ENCODE peak calls at places on chromosomes 4 and X, in eight cellular contexts. J is HCT116; M is activated CD4-positive, alpha-beta T cell treated with anti-CD3 and anti-CD28 coated beads, Interleukin-2, amount 50 U/mL, for 24 hours; U is HEK293T; P is amygdala; A is A673; D is nucleus accumbens; V is astrocyte of the hippocampus. N is an unnamed sample.

GRCh38 chr4:168409089-168409801 is 71.0 kb downstream of the DDX60L start:
- DNase-seq in J (no peak), M (no peak), U (no peak), P (no peak), A (no peak), D (no peak), V (peak; percentile 23), N (no peak)

GRCh38 chr4:22485751-22486150 is 30.1 kb downstream of the ADGRA3 start:
- DNase-seq in J (no peak), M (no peak), U (no peak), P (no peak), A (peak; percentile 37), D (no peak), V (peak; percentile 53), N (no peak)

GRCh38 chrX:13487731-13488505 is 81.5 kb upstream of the EGFL6 start:
- DNase-seq in J (peak; percentile 56), M (no peak), U (peak; percentile 50), P (no peak), A (peak; percentile 88), D (peak; percentile 20), V (peak; percentile 82), N (no peak)

GRCh38 chr4:1061747-1062146 is 50.3 kb downstream of the FGFRL1 start:
- DNase-seq in J (no peak), M (no peak), U (no peak), P (no peak), A (no peak), D (no peak), V (no peak), N (no peak)

GRCh38 chr4:180058731-180059215 is 2184.4 kb upstream of the TENM3 start:
- DNase-seq in J (no peak), M (no peak), U (peak; percentile 66), P (peak; percentile 31), A (peak; percentile 77), D (peak; percentile 66), V (peak; percentile 83), N (no peak)

GRCh38 chr4:174122705-174123104 is 160.8 kb downstream of the FBXO8 start:
- DNase-seq in J (no peak), M (no peak), U (no peak), P (no peak), A (no peak), D (no peak), V (no peak), N (no peak)

GRCh38 chr4:1210241-1210841 is 38.0 kb upstream of the SPON2 start:
- DNase-seq in J (no peak), M (no peak), U (no peak), P (no peak), A (no peak), D (no peak), V (no peak), N (no peak)

GRCh38 chrX:11557120-11557519 is 108.6 kb downstream of the ARHGAP6 start:
- DNase-seq in J (no peak), M (no peak), U (no peak), P (no peak), A (no peak), D (no peak), V (peak; percentile 39), N (no peak)

GRCh38 chr4:151530230-151530629 is 121.3 kb downstream of the FHIP1A start:
- DNase-seq in J (no peak), M (no peak), U (no peak), P (no peak), A (no peak), D (no peak), V (peak; percentile 80), N (no peak)

GRCh38 chrX:68440940-68441339 is 7.6 kb upstream of the OPHN1 start:
- DNase-seq in J (no peak), M (no peak), U (peak; percentile 43), P (no peak), A (peak; percentile 73), D (peak; percentile 31), V (peak; percentile 84), N (no peak)

GRCh38 chr4:37733230-37733904 is 47.2 kb upstream of the RELL1 start:
- DNase-seq in J (no peak), M (no peak), U (no peak), P (no peak), A (no peak), D (no peak), V (no peak), N (no peak)

GRCh38 chr4:110514889-110515479 is 39.0 kb downstream of the ENPEP start:
- DNase-seq in J (peak; percentile 34), M (no peak), U (peak; percentile 13), P (no peak), A (peak; percentile 78), D (no peak), V (peak; percentile 41), N (no peak)

GRCh38 chr4:80071643-80072606 is 1.1 kb downstream of the ANTXR2 start:
- DNase-seq in J (no peak), M (peak; percentile 15), U (peak; percentile 18), P (no peak), A (peak; percentile 2), D (peak; percentile 42), V (peak; percentile 75), N (peak; percentile 31)

GRCh38 chr4:2850966-2851782 is 7.5 kb downstream of the ADD1 start:
- DNase-seq in J (no peak), M (no peak), U (no peak), P (no peak), A (no peak), D (no peak), V (peak; percentile 34), N (no peak)

GRCh38 chrX:122196338-122196737 is 987.7 kb upstream of the GRIA3 start:
- DNase-seq in J (no peak), M (no peak), U (no peak), P (no peak), A (no peak), D (no peak), V (no peak), N (no peak)

GRCh38 chrX:48083212-48083611 is 11.8 kb upstream of the ZNF630 start:
- DNase-seq in J (peak; percentile 26), M (peak; percentile 4), U (peak; percentile 72), P (no peak), A (peak; percentile 62), D (peak; percentile 30), V (peak; percentile 61), N (no peak)

GRCh38 chrX:33741807-33742206 is 390.3 kb downstream of the FAM47A start:
- DNase-seq in J (no peak), M (no peak), U (no peak), P (no peak), A (peak; percentile 0), D (no peak), V (no peak), N (no peak)

GRCh38 chr4:108851346-108851745 is 88.5 kb upstream of the ETNPPL start:
- DNase-seq in J (no peak), M (no peak), U (no peak), P (no peak), A (no peak), D (no peak), V (no peak), N (no peak)

GRCh38 chrX:56564182-56564885 is 907 bp downstream of the UBQLN2 start:
- DNase-seq in J (no peak), M (peak; percentile 26), U (no peak), P (no peak), A (peak; percentile 15), D (peak; percentile 55), V (peak; percentile 65), N (no peak)

GRCh38 chrX:25721564-25721963 is 416.6 kb upstream of the MAGEB18 start:
- DNase-seq in J (no peak), M (no peak), U (no peak), P (no peak), A (peak; percentile 39), D (no peak), V (peak; percentile 26), N (no peak)

GRCh38 chrX:12758291-12758690 is 32.9 kb upstream of the PRPS2 start:
- DNase-seq in J (no peak), M (no peak), U (no peak), P (no peak), A (no peak), D (no peak), V (no peak), N (no peak)

GRCh38 chrX:116317409-116317808 is 119.0 kb upstream of the SLC6A14 start:
- DNase-seq in J (no peak), M (no peak), U (no peak), P (peak; percentile 0), A (peak; percentile 73), D (peak; percentile 25), V (peak; percentile 64), N (no peak)

GRCh38 chr4:142474398-142475087 is 371.6 kb downstream of the INPP4B start:
- DNase-seq in J (peak; percentile 53), M (no peak), U (no peak), P (no peak), A (no peak), D (no peak), V (no peak), N (no peak)

GRCh38 chr4:112352736-112353135 is 55.6 kb downstream of the ALPK1 start:
- DNase-seq in J (no peak), M (no peak), U (no peak), P (no peak), A (no peak), D (no peak), V (no peak), N (no peak)

GRCh38 chr4:121336706-121337105 is 44.1 kb downstream of the QRFPR start:
- DNase-seq in J (no peak), M (no peak), U (no peak), P (no peak), A (no peak), D (no peak), V (no peak), N (no peak)

GRCh38 chrX:52933976-52934703 is 24.2 kb downstream of the FAM156A start:
- DNase-seq in J (no peak), M (no peak), U (no peak), P (no peak), A (peak; percentile 18), D (no peak), V (no peak), N (no peak)

GRCh38 chr4:173767650-173768049 is 237.6 kb upstream of the HAND2 start:
- DNase-seq in J (no peak), M (no peak), U (no peak), P (no peak), A (no peak), D (no peak), V (no peak), N (no peak)

GRCh38 chr4:118955515-118955914 is 66.9 kb downstream of the SYNPO2 start:
- DNase-seq in J (no peak), M (no peak), U (no peak), P (no peak), A (no peak), D (no peak), V (no peak), N (no peak)

GRCh38 chr4:10809905-10810304 is 125.3 kb upstream of the CLNK start:
- DNase-seq in J (no peak), M (no peak), U (no peak), P (no peak), A (no peak), D (no peak), V (peak; percentile 15), N (no peak)

GRCh38 chrX:139290310-139290709 is 240.2 kb upstream of the F9 start:
- DNase-seq in J (no peak), M (no peak), U (no peak), P (no peak), A (no peak), D (no peak), V (peak; percentile 42), N (no peak)

GRCh38 chrX:130874751-130875150 is 28.3 kb downstream of the ENOX2 start:
- DNase-seq in J (no peak), M (no peak), U (no peak), P (no peak), A (no peak), D (no peak), V (no peak), N (no peak)

GRCh38 chr4:80685219-80685618 is 345.3 kb upstream of the BMP3 start:
- DNase-seq in J (no peak), M (no peak), U (no peak), P (no peak), A (no peak), D (no peak), V (peak; percentile 14), N (no peak)

GRCh38 chr4:80138556-80139538 is 58.5 kb upstream of the PRDM8 start:
- DNase-seq in J (no peak), M (no peak), U (no peak), P (no peak), A (no peak), D (no peak), V (peak; percentile 2), N (no peak)